ENCODE peak calls at places on chromosomes 12 and 14, in four cellular contexts. O, W, Q and K are unnamed samples.

GRCh38 chr14:36757730-36758286 is 96.1 kb downstream of the PAX9 start:
- DNase-seq in O (no peak), Q (no peak), W (no peak), K (no peak)

GRCh38 chr14:69553221-69553620 is 21.4 kb downstream of the CCDC177 start:
- DNase-seq in O (no peak), W (no peak), Q (no peak), K (no peak)

GRCh38 chr12:52380271-52380694 is 5.2 kb downstream of the KRT84 start:
- DNase-seq in W (peak), Q (no peak), O (peak), K (peak)

GRCh38 chr14:54133896-54134295 is 177.3 kb upstream of the BMP4 start:
- DNase-seq in W (peak), O (no peak), Q (no peak), K (no peak)

GRCh38 chr14:23160924-23161522 is 22.4 kb downstream of the SLC7A8 start:
- DNase-seq in O (no peak), W (no peak), Q (no peak), K (peak)

GRCh38 chr14:91888641-91889476 is 21.5 kb upstream of the TC2N start:
- DNase-seq in W (no peak), O (no peak), Q (no peak), K (no peak)

GRCh38 chr12:104582739-104583138 is 126.0 kb downstream of the CHST11 start:
- DNase-seq in Q (peak), O (no peak), W (no peak), K (no peak)

GRCh38 chr14:75389679-75390078 is 38.1 kb upstream of the JDP2 start:
- DNase-seq in W (no peak), O (no peak), Q (no peak), K (no peak)

GRCh38 chr12:130482448-130482847 is 144.8 kb downstream of the PIWIL1 start:
- DNase-seq in W (no peak), O (no peak), Q (no peak), K (no peak)

GRCh38 chr14:73323889-73324535 is 86.7 kb downstream of the PAPLN start:
- DNase-seq in W (no peak), Q (no peak), O (no peak), K (no peak)

GRCh38 chr12:124795081-124795948 is 68.3 kb downstream of the SCARB1 start:
- DNase-seq in Q (no peak), W (no peak), O (no peak), K (no peak)

GRCh38 chr12:44000309-44000952 is 164.6 kb downstream of the TMEM117 start:
- DNase-seq in W (peak), Q (no peak), O (peak), K (no peak)

GRCh38 chr14:74614508-74615495 is 2.8 kb upstream of the LTBP2 start:
- DNase-seq in W (no peak), Q (no peak), O (no peak), K (no peak)

GRCh38 chr12:52225752-52226151 is 7.3 kb upstream of the KRT7 start:
- DNase-seq in O (no peak), Q (no peak), W (no peak), K (no peak)

GRCh38 chr12:25839470-25839869 is 119.0 kb upstream of the RASSF8 start:
- DNase-seq in W (no peak), O (no peak), Q (no peak), K (no peak)

GRCh38 chr12:111312016-111312415 is 56.9 kb downstream of the PHETA1 start:
- DNase-seq in W (no peak), O (no peak), Q (no peak), K (no peak)

GRCh38 chr14:100030441-100031153 is 34.6 kb upstream of the EVL start:
- DNase-seq in W (no peak), Q (no peak), O (no peak), K (no peak)

GRCh38 chr12:22361785-22362184 is 27.3 kb upstream of the ST8SIA1 start:
- DNase-seq in O (no peak), Q (no peak), W (no peak), K (no peak)

GRCh38 chr14:94278732-94279131 is 14.3 kb downstream of the SERPINA10 start:
- DNase-seq in W (no peak), Q (no peak), O (no peak), K (no peak)

GRCh38 chr12:58368001-58368400 is 426.6 kb downstream of the ATP23 start:
- DNase-seq in W (no peak), O (no peak), Q (no peak), K (peak)

GRCh38 chr12:106288510-106289195 is 13.9 kb upstream of the TCP11L2 start:
- DNase-seq in Q (no peak), O (peak), W (no peak), K (no peak)

GRCh38 chr12:62730649-62731377 is 204.1 kb downstream of the PPM1H start:
- DNase-seq in Q (peak), O (no peak), W (no peak), K (no peak)

GRCh38 chr12:28237423-28237822 is 47.2 kb downstream of the CCDC91 start:
- DNase-seq in O (no peak), W (no peak), Q (no peak), K (no peak)

GRCh38 chr12:125208942-125209341 is 143.7 kb downstream of the AACS start:
- DNase-seq in Q (no peak), W (no peak), O (no peak), K (no peak)

GRCh38 chr14:35855886-35856481 is 29.8 kb downstream of the BRMS1L start:
- DNase-seq in O (no peak), Q (peak), W (no peak), K (peak)

GRCh38 chr12:47851303-47851952 is 31.7 kb upstream of the HDAC7 start:
- DNase-seq in O (no peak), W (no peak), Q (no peak), K (no peak)

GRCh38 chr12:98653866-98654493 is 8.9 kb downstream of the APAF1 start:
- DNase-seq in Q (no peak), O (no peak), W (peak), K (peak)

GRCh38 chr14:76151398-76152332 is at the start of gene GPATCH2L:
- DNase-seq in Q (peak), W (peak), O (peak), K (peak)

GRCh38 chr14:68076451-68076850 is 256.9 kb downstream of the RAD51B start:
- DNase-seq in O (no peak), W (no peak), Q (no peak), K (no peak)

GRCh38 chr12:27537855-27538675 is 14.1 kb downstream of the PPFIBP1 start:
- DNase-seq in Q (no peak), O (no peak), W (no peak), K (no peak)

GRCh38 chr12:101044512-101045074 is 165.4 kb downstream of the SLC5A8 start:
- DNase-seq in W (no peak), Q (no peak), O (no peak), K (no peak)

GRCh38 chr14:50381823-50382287 is 14.8 kb downstream of the CDKL1 start:
- DNase-seq in O (no peak), W (no peak), Q (no peak), K (no peak)

GRCh38 chr12:14058717-14059116 is 77.3 kb upstream of the GRIN2B start:
- DNase-seq in Q (no peak), O (no peak), W (no peak), K (no peak)

GRCh38 chr14:75609606-75610476 is 31.4 kb downstream of the FLVCR2 start:
- DNase-seq in W (no peak), Q (no peak), O (no peak), K (no peak)

GRCh38 chr12:24487606-24488005 is 461.3 kb downstream of the BCAT1 start:
- DNase-seq in O (no peak), W (no peak), Q (no peak), K (no peak)

GRCh38 chr14:99768381-99768780 is 24.8 kb upstream of the EML1 start:
- DNase-seq in W (no peak), Q (no peak), O (no peak), K (no peak)

GRCh38 chr12:118409834-118410233 is 33.5 kb downstream of the SUDS3 start:
- DNase-seq in O (no peak), W (no peak), Q (no peak), K (no peak)

GRCh38 chr12:115683240-115683765 is 594.2 kb downstream of the MED13L start:
- DNase-seq in Q (no peak), W (no peak), O (no peak), K (no peak)

GRCh38 chr12:53828598-53828997 is 76.8 kb upstream of the CISTR start:
- DNase-seq in O (no peak), W (no peak), Q (no peak), K (no peak)

GRCh38 chr12:98532687-98533304 is 17.4 kb downstream of the TMPO start:
- DNase-seq in Q (no peak), W (no peak), O (no peak), K (peak)